ENCODE peak calls at places on chromosomes 3 and 15, in five cellular contexts. L is IMR-90, R is mesendoderm, W is neuronal stem cell, U is H9. A is an unnamed sample.

GRCh38 chr3:100063929-100064461 is 50.3 kb downstream of the FILIP1L start:
- DNase-seq in L (peak), R (no peak), W (no peak), U (no peak), A (peak)

GRCh38 chr3:126883241-126883640 is 99.7 kb upstream of the PLXNA1 start:
- DNase-seq in L (peak), R (no peak), W (no peak), U (no peak), A (peak)

GRCh38 chr3:55790596-55791350 is 303.7 kb upstream of the WNT5A start:
- DNase-seq in L (no peak), R (no peak), W (no peak), U (no peak), A (peak)

GRCh38 chr15:26773917-26774316 is 1.1 kb upstream of the GABRB3 start:
- DNase-seq in L (no peak), R (peak), W (peak), U (peak), A (no peak)

GRCh38 chr3:123688241-123688747 is 103.4 kb upstream of the HACD2 start:
- DNase-seq in L (peak), R (no peak), W (no peak), U (no peak), A (peak)

GRCh38 chr3:65178703-65179102 is 490.9 kb upstream of the ADAMTS9 start:
- DNase-seq in L (no peak), R (no peak), W (no peak), U (no peak), A (peak)

GRCh38 chr15:58115692-58116091 is 22.5 kb upstream of the AQP9 start:
- DNase-seq in L (no peak), R (peak), W (no peak), U (no peak), A (peak)

GRCh38 chr3:49747792-49748480 is 24.2 kb upstream of the GMPPB start:
- DNase-seq in L (peak), R (no peak), W (no peak), U (no peak), A (peak)

GRCh38 chr3:42600958-42601675 is 631 bp downstream of the NKTR start:
- DNase-seq in L (peak), R (peak), W (no peak), U (peak), A (peak)

GRCh38 chr15:69939513-69940440 is 157.9 kb downstream of the TLE3 start:
- DNase-seq in L (no peak), R (peak), W (peak), U (peak), A (no peak)

GRCh38 chr3:124261301-124261700 is 269.4 kb upstream of the ROPN1 start:
- DNase-seq in L (peak), R (peak), W (no peak), U (no peak), A (peak)

GRCh38 chr3:169772530-169772950 is 656 bp upstream of the MYNN start:
- DNase-seq in L (peak), R (peak), W (peak), U (peak), A (peak)

GRCh38 chr15:73711526-73711925 is 27.3 kb downstream of the CD276 start:
- DNase-seq in L (no peak), R (no peak), W (no peak), U (no peak), A (no peak)

GRCh38 chr3:192183109-192183508 is 544.2 kb downstream of the FGF12 start:
- DNase-seq in L (no peak), R (no peak), W (no peak), U (no peak), A (no peak)

GRCh38 chr3:54228806-54229205 is 106.5 kb downstream of the CACNA2D3 start:
- DNase-seq in L (no peak), R (peak), W (no peak), U (no peak), A (no peak)

GRCh38 chr3:126915015-126915414 is 67.9 kb upstream of the PLXNA1 start:
- DNase-seq in L (no peak), R (no peak), W (no peak), U (no peak), A (no peak)

DNA sequence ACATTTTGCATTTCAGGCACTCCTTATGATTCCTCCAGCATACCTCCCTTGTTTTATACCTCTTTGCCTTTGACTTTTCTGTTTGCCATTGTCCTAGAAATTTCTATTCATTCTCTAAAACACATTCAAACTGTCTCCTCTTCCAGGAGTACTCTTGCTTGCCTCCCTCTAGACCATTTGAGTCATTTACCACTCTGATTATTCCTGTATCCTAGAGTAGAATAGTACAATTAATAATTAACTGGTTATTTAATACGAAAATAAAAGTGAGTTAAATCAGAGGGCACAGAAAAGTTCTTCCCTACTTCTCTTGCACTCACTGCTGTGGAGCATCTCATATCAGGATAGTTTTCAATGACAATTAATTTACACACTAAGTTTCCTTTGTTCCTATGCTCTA is 290.2 kb upstream of the RORA start:
- DNase-seq in L (no peak), R (no peak), W (no peak), U (no peak), A (no peak)
- H2BK120ac ChIP-seq in L (no peak), R (no peak), W (no peak), U (no peak), A (no peak)

GRCh38 chr3:58392191-58392590 is 41.4 kb downstream of the PDHB start:
- DNase-seq in L (no peak), R (no peak), W (no peak), U (no peak), A (peak)
- H3K9ac ChIP-seq in L (no peak), R (no peak), W (no peak), U (no peak), A (no peak)

GRCh38 chr3:29475854-29476253 is 195.0 kb downstream of the RBMS3 start:
- DNase-seq in L (no peak), R (peak), W (peak), U (peak), A (no peak)
- H2BK5ac ChIP-seq in L (no peak), R (no peak), W (no peak), U (no peak), A (no peak)

GRCh38 chr3:34260266-34260990 is 462.0 kb downstream of the PDCD6IP start:
- DNase-seq in L (peak), R (peak), W (peak), U (peak), A (peak)

GRCh38 chr3:34256791-34257190 is 458.4 kb downstream of the PDCD6IP start:
- DNase-seq in L (no peak), R (no peak), W (peak), U (no peak), A (no peak)

GRCh38 chr3:34254285-34254684 is 455.9 kb downstream of the PDCD6IP start:
- DNase-seq in L (no peak), R (peak), W (no peak), U (no peak), A (no peak)

GRCh38 chr3:34258271-34259015 is 460.0 kb downstream of the PDCD6IP start:
- DNase-seq in L (no peak), R (peak), W (no peak), U (peak), A (no peak)

DNA sequence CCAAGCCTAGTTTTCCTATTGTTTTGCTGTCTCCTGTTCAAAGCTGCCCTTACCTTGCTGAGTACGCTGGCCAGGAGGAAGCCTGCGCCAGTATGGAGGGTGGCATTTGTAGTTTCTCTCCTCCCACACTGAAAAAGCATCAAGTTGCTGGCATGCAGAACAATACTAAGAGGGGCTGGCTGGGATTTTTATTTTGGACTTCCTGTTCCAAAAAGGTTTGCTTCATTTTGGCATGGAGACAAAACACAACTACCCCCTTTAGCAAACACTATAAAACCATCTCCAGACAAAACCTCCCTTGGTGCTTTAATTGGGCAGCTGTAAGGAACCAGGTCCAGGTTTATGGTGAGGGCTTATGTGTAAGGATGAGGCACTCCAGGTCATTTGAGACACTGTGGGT is 457.6 kb downstream of the PDCD6IP start:
- DNase-seq in L (no peak), R (no peak), W (no peak), U (no peak), A (no peak)
- H2BK120ac ChIP-seq in L (no peak), R (no peak), W (no peak), U (no peak), A (no peak)

GRCh38 chr3:32421185-32421584 is 29.5 kb downstream of the CMTM7 start:
- DNase-seq in L (no peak), R (no peak), W (no peak), U (no peak), A (no peak)

GRCh38 chr3:32420138-32420981 is 28.7 kb downstream of the CMTM7 start:
- DNase-seq in L (peak), R (peak), W (no peak), U (peak), A (no peak)

GRCh38 chr3:32422943-32423342 is 31.3 kb downstream of the CMTM7 start:
- DNase-seq in L (no peak), R (no peak), W (no peak), U (no peak), A (no peak)

GRCh38 chr3:32421991-32422859 is 30.6 kb downstream of the CMTM7 start:
- DNase-seq in L (peak), R (no peak), W (no peak), U (no peak), A (peak)

DNA sequence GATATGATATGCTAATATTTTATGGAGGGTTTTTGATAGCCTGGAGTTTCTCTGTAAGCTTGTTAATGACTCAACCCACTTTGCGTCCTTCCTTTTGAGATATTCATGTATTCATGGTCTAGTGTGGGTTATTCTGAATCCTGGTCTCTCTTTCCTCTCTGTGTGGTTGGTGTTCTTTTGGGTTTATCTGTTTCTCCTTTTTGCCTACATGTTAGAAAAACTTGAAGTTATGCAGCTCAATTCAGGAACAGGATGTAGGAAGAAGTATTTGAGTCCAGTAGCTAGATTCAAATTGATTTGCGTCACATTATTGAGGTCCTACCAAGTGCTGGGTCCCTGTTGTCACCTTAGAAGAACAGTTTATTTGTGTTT is 28.1 kb downstream of the CMTM7 start:
- DNase-seq in L (no peak), R (no peak), W (no peak), U (no peak), A (no peak)
- H3K9ac ChIP-seq in L (no peak), R (peak), W (no peak), U (no peak), A (no peak)

GRCh38 chr15:87121357-87121756 is 1041.7 kb downstream of the AGBL1 start:
- DNase-seq in L (no peak), R (peak), W (no peak), U (no peak), A (peak)

GRCh38 chr15:87118424-87118823 is 1038.8 kb downstream of the AGBL1 start:
- DNase-seq in L (no peak), R (peak), W (no peak), U (no peak), A (no peak)

GRCh38 chr15:87120555-87120954 is 1040.9 kb downstream of the AGBL1 start:
- DNase-seq in L (no peak), R (no peak), W (no peak), U (no peak), A (no peak)

DNA sequence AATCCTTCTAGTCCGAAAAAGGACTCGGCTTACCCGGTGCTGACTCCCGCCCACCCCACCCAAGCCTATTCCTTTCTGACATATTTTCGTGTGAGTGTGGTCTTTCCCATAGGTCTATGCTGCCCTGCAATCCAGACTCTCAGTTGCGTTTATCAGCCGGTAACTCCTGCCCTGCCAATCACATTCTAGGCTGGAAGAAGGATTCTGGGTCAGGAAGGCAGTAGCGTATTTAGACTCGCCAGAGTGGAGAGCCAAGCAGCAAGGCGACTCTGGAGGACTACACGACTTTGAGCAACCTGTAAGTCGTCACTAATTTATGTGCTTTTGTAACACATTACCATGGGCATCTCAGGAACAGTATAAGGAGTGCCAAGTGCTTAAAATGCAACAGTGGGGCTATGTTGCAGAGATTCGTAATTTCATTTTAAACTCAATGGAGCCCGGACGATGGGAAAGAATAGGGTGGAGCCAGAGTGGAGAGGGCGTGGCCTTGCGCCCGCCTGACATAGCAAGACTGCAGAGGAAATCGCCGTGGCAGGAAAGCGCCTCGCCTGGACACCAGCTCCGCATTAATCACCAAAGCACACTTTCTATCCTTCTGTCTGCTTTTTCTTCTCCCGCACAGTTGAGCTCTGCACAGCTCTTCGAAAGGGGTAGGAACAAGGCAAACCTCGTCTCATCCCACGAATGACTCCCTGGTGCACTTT is 1044.2 kb downstream of the AGBL1 start:
- DNase-seq in L (no peak), R (no peak), W (no peak), U (no peak), A (no peak)
- H2BK5ac ChIP-seq in L (no peak), R (no peak), W (no peak), U (no peak), A (no peak)

A was measured in mesenchymal stem cell.